ENCODE peak calls at places on chromosome 1, in nine cellular contexts. A is bronchial epithelial cell, Z is Panc1, F is astrocyte of the cerebellum, G is ascending aorta, J is B cell, O is brain microvascular endothelial cell, R is nephron progenitor cell, H is uterus. V is an unnamed sample.

GRCh38 chr1:28928306-28928987 is 14.1 kb downstream of the EPB41 start:
- DNase-seq in J (no peak), Z (no peak), H (no peak), O (no peak), A (no peak), R (no peak), G (no peak), F (no peak), V (no peak)

GRCh38 chr1:168585937-168586336 is 9.5 kb downstream of the XCL1 start:
- DNase-seq in F (no peak), Z (no peak), J (no peak), O (no peak), R (no peak), H (no peak), A (peak), G (no peak), V (no peak)

GRCh38 chr1:165633624-165634023 is 2.6 kb downstream of the MGST3 start:
- DNase-seq in G (no peak), O (no peak), A (peak), H (no peak), F (no peak), Z (no peak), J (no peak), R (no peak), V (no peak)

GRCh38 chr1:198604973-198605372 is 33.9 kb upstream of the PTPRC start:
- DNase-seq in G (no peak), A (no peak), F (no peak), Z (no peak), H (no peak), O (no peak), R (no peak), J (no peak), V (no peak)

GRCh38 chr1:31111290-31111951 is 45.9 kb upstream of the PUM1 start:
- DNase-seq in O (no peak), F (peak), R (no peak), Z (no peak), G (no peak), J (no peak), A (peak), H (peak), V (no peak)

GRCh38 chr1:47002211-47002610 is 21.3 kb upstream of the CYP4X1 start:
- DNase-seq in J (no peak), A (no peak), R (no peak), G (no peak), F (no peak), O (no peak), Z (no peak), H (no peak), V (no peak)

GRCh38 chr1:65255088-65256050 is 54.0 kb upstream of the DNAJC6 start:
- DNase-seq in H (no peak), G (no peak), J (no peak), A (peak), Z (no peak), F (no peak), O (no peak), R (peak), V (peak)

GRCh38 chr1:53016705-53017104 is 45.3 kb upstream of the PODN start:
- DNase-seq in R (no peak), J (no peak), O (no peak), H (no peak), Z (no peak), F (no peak), G (no peak), A (peak), V (no peak)

GRCh38 chr1:93500275-93500674 is 52.4 kb downstream of the FNBP1L start:
- DNase-seq in H (no peak), Z (no peak), F (no peak), A (no peak), G (no peak), J (no peak), O (no peak), R (no peak), V (no peak)

GRCh38 chr1:87712261-87712674 is 383.6 kb downstream of the LMO4 start:
- DNase-seq in Z (no peak), G (no peak), R (no peak), A (peak), O (no peak), H (no peak), J (no peak), F (no peak), V (no peak)

GRCh38 chr1:183270541-183271141 is 84.6 kb downstream of the LAMC2 start:
- DNase-seq in G (no peak), O (peak), R (no peak), Z (no peak), A (no peak), H (no peak), J (no peak), F (peak), V (no peak)

GRCh38 chr1:102500795-102501194 is 504.1 kb upstream of the OLFM3 start:
- DNase-seq in H (no peak), A (no peak), G (no peak), R (no peak), O (no peak), J (no peak), Z (no peak), F (no peak), V (no peak)

GRCh38 chr1:52899445-52899894 is 22.1 kb downstream of the ECHDC2 start:
- DNase-seq in G (no peak), Z (no peak), R (no peak), A (no peak), H (no peak), F (no peak), O (no peak), J (no peak), V (no peak)

GRCh38 chr1:230515451-230516145 is 89.5 kb upstream of the PGBD5 start:
- DNase-seq in F (no peak), A (no peak), J (no peak), O (no peak), R (no peak), Z (no peak), G (no peak), H (no peak), V (no peak)

GRCh38 chr1:9121891-9122409 is 7.0 kb downstream of the GPR157 start:
- DNase-seq in R (no peak), G (no peak), J (peak), F (no peak), H (no peak), A (no peak), O (no peak), Z (no peak), V (no peak)

GRCh38 chr1:12773438-12773837 is at the start of gene PRAMEF12:
- DNase-seq in A (no peak), H (no peak), Z (no peak), O (no peak), R (no peak), J (no peak), F (no peak), G (no peak), V (no peak)

GRCh38 chr1:61641578-61642336 is 83.2 kb downstream of the TM2D1 start:
- DNase-seq in O (peak), R (peak), H (peak), F (peak), J (peak), G (peak), A (peak), Z (no peak), V (peak)

GRCh38 chr1:99600782-99601181 is 45.1 kb upstream of the PALMD start:
- DNase-seq in O (peak), J (no peak), R (no peak), Z (no peak), H (no peak), G (no peak), A (no peak), F (no peak), V (no peak)

GRCh38 chr1:234737915-234738314 is 127.9 kb upstream of the IRF2BP2 start:
- DNase-seq in Z (no peak), O (no peak), R (no peak), H (no peak), F (no peak), G (no peak), A (no peak), J (no peak), V (no peak)

GRCh38 chr1:39268906-39269305 is 64.4 kb downstream of the MACF1 start:
- DNase-seq in O (no peak), H (no peak), A (peak), Z (no peak), R (no peak), G (no peak), J (no peak), F (no peak), V (no peak)

GRCh38 chr1:227999056-227999930 is 7.5 kb upstream of the WNT3A start:
- DNase-seq in H (peak), J (peak), O (peak), Z (peak), F (peak), G (peak), A (peak), R (peak), V (peak)

GRCh38 chr1:203408485-203409229 is 57.7 kb upstream of the FMOD start:
- DNase-seq in Z (no peak), J (no peak), O (peak), F (peak), A (peak), G (peak), R (no peak), H (peak), V (no peak)

GRCh38 chr1:173628888-173629287 is 6.2 kb upstream of the TEX50 start:
- DNase-seq in R (no peak), J (no peak), H (no peak), O (no peak), F (no peak), Z (no peak), G (no peak), A (peak), V (no peak)

GRCh38 chr1:184931566-184931965 is 42.7 kb downstream of the NIBAN1 start:
- DNase-seq in F (no peak), H (no peak), Z (no peak), G (no peak), R (no peak), J (no peak), O (no peak), A (no peak), V (no peak)

GRCh38 chr1:230189276-230190183 is 122.5 kb downstream of the GALNT2 start:
- DNase-seq in G (no peak), R (no peak), Z (no peak), H (no peak), F (no peak), O (no peak), A (no peak), J (no peak), V (no peak)

GRCh38 chr1:5067251-5067650 is 412.8 kb downstream of the AJAP1 start:
- DNase-seq in O (no peak), Z (no peak), R (no peak), G (no peak), J (no peak), F (no peak), H (no peak), A (no peak), V (no peak)

GRCh38 chr1:42891471-42891870 is 45.1 kb downstream of the ZNF691 start:
- DNase-seq in Z (no peak), H (no peak), R (no peak), O (no peak), J (no peak), G (no peak), A (no peak), F (no peak), V (no peak)

GRCh38 chr1:161962094-161962887 is 61.4 kb downstream of the OLFML2B start:
- DNase-seq in A (peak), Z (no peak), F (peak), O (peak), J (no peak), H (no peak), G (no peak), R (no peak), V (no peak)

GRCh38 chr1:67648582-67649326 is 36.2 kb upstream of the GADD45A start:
- DNase-seq in G (no peak), R (no peak), Z (no peak), F (no peak), H (no peak), J (no peak), A (no peak), O (no peak), V (no peak)
- TF ChIP-seq CTCF in G (no peak), R (no peak), Z (peak), F (no peak), H (no peak), J (no peak), A (no peak), O (no peak), V (no peak)

GRCh38 chr1:54945393-54945936 is 35.0 kb upstream of the TMEM61 start:
- DNase-seq in H (no peak), A (peak), G (no peak), Z (no peak), R (no peak), F (no peak), O (no peak), J (peak), V (no peak)
- TF ChIP-seq CTCF in H (no peak), A (no peak), G (no peak), Z (peak), R (peak), F (no peak), O (no peak), J (peak), V (no peak)

GRCh38 chr1:88983791-88984552 is 8.5 kb downstream of the KYAT3 start:
- DNase-seq in J (peak), A (peak), R (no peak), Z (peak), H (no peak), F (peak), G (no peak), O (peak), V (no peak)
- TF ChIP-seq CTCF in J (peak), A (peak), R (peak), Z (peak), H (peak), F (peak), G (peak), O (peak), V (peak)

DNA sequence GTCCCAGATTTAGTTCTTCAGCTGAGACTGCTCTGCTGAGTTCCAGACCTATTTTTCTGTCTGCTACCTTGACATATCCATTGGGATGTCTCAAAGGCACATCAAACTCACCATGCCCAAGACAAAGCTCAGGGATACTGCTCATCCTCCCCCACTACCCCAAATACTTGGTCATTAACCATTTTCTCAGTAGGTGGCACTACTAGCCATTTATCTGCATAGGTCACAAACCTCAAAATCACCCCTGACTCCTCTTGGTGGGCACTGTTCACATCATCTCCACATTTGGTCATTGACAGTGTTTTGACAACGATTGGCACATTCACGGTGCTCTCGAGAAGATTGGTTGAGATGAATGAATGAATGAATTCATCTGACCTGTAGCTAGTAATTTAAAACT is 32.1 kb downstream of the CACNA1S start:
- DNase-seq in R (no peak), F (no peak), A (no peak), H (no peak), Z (no peak), G (no peak), J (no peak), O (no peak), V (no peak)
- TF ChIP-seq CTCF in R (no peak), F (no peak), A (no peak), H (no peak), Z (no peak), G (no peak), J (no peak), O (no peak), V (no peak)

DNA sequence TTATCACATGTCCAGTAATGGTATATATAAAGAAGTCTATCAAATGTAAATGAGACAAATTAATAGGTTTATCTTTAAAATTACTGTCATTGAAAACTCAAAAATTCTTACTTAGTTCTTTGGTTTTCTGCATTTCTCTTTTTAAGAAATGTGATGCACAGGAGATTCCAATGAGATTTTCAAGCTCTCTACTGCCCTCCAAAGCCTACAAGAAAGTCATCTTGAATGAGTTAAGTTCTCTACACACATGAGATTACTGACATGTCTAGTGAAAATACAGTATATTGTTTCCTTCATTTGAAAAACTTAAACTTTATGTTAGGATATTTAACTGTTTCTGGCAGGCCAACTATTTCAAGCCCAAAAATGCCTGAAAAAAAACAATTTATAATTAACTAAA is 68.8 kb downstream of the ITGB3BP start:
- DNase-seq in O (no peak), H (no peak), J (no peak), Z (no peak), R (no peak), A (peak), G (no peak), F (peak), V (no peak)
- TF ChIP-seq CTCF in O (peak), H (no peak), J (no peak), Z (peak), R (peak), A (no peak), G (no peak), F (peak), V (peak)

GRCh38 chr1:201229095-201229494 is 38.5 kb downstream of the IGFN1 start:
- DNase-seq in F (no peak), G (no peak), J (no peak), R (no peak), H (no peak), O (no peak), Z (no peak), A (no peak), V (no peak)

GRCh38 chr1:201226859-201227488 is 36.4 kb downstream of the IGFN1 start:
- DNase-seq in R (no peak), A (no peak), G (peak), J (no peak), H (peak), O (no peak), Z (no peak), F (no peak), V (no peak)

GRCh38 chr1:201228011-201228983 is 37.7 kb downstream of the IGFN1 start:
- DNase-seq in H (no peak), F (no peak), A (no peak), R (no peak), J (no peak), Z (no peak), G (peak), O (no peak), V (no peak)

GRCh38 chr1:201230676-201231075 is 40.1 kb downstream of the IGFN1 start:
- DNase-seq in A (no peak), R (no peak), Z (no peak), J (no peak), F (no peak), O (no peak), G (no peak), H (no peak), V (no peak)

GRCh38 chr1:201229771-201230635 is 39.4 kb downstream of the IGFN1 start:
- DNase-seq in F (no peak), H (no peak), O (peak), J (no peak), A (peak), R (no peak), G (no peak), Z (no peak), V (no peak)
- TF ChIP-seq CTCF in F (peak), H (no peak), O (peak), J (no peak), A (no peak), R (no peak), G (no peak), Z (no peak), V (peak)

GRCh38 chr1:206754011-206754410 is 16.6 kb upstream of the IL19 start:
- DNase-seq in O (no peak), J (no peak), R (no peak), G (no peak), Z (no peak), F (no peak), H (no peak), A (no peak), V (no peak)
- TF ChIP-seq CTCF in O (no peak), J (no peak), R (no peak), G (no peak), Z (no peak), F (no peak), H (no peak), A (no peak), V (no peak)

GRCh38 chr1:116288201-116288598 is 84.8 kb upstream of the ATP1A1 start:
- DNase-seq in O (no peak), J (no peak), R (no peak), F (no peak), Z (no peak), G (no peak), A (no peak), H (no peak), V (no peak)
- TF ChIP-seq CTCF in O (no peak), J (no peak), R (no peak), F (no peak), Z (no peak), G (no peak), A (no peak), H (no peak), V (no peak)